ENCODE peak calls at places on chromosomes 3 and 15, in six cellular contexts. One of them, this sample, is unnamed.

GRCh38 chr3:134904333-134904771 is 109.3 kb downstream of the EPHB1 start:
- DNase-seq in Calu3: no peak
- DNase-seq in mammary epithelial cell: no peak
- DNase-seq in pons: no peak
- DNase-seq in central memory CD4-positive, alpha-beta T cell: no peak
- DNase-seq in right cardiac atrium: no peak
- DNase-seq in this sample: no peak

GRCh38 chr3:148723591-148723990 is 25.9 kb downstream of the AGTR1 start:
- DNase-seq in Calu3: no peak
- DNase-seq in mammary epithelial cell: no peak
- DNase-seq in pons: no peak
- DNase-seq in central memory CD4-positive, alpha-beta T cell: no peak
- DNase-seq in right cardiac atrium: no peak
- DNase-seq in this sample: no peak

GRCh38 chr3:139559541-139559940 is 20.0 kb upstream of the RBP1 start:
- DNase-seq in Calu3: peak; percentile 49
- DNase-seq in mammary epithelial cell: peak; percentile 96
- DNase-seq in pons: no peak
- DNase-seq in central memory CD4-positive, alpha-beta T cell: no peak
- DNase-seq in right cardiac atrium: no peak
- DNase-seq in this sample: no peak

GRCh38 chr3:18442743-18443669 is 17.9 kb upstream of the SATB1 start:
- DNase-seq in Calu3: no peak
- DNase-seq in mammary epithelial cell: no peak
- DNase-seq in pons: no peak
- DNase-seq in central memory CD4-positive, alpha-beta T cell: no peak
- DNase-seq in right cardiac atrium: no peak
- DNase-seq in this sample: no peak

GRCh38 chr3:6438031-6438430 is 422.9 kb upstream of the GRM7 start:
- DNase-seq in Calu3: no peak
- DNase-seq in mammary epithelial cell: no peak
- DNase-seq in pons: no peak
- DNase-seq in central memory CD4-positive, alpha-beta T cell: no peak
- DNase-seq in right cardiac atrium: no peak
- DNase-seq in this sample: no peak

GRCh38 chr3:126342211-126342610 is 15.0 kb downstream of the KLF15 start:
- DNase-seq in Calu3: peak; percentile 0
- DNase-seq in mammary epithelial cell: no peak
- DNase-seq in pons: no peak
- DNase-seq in central memory CD4-positive, alpha-beta T cell: no peak
- DNase-seq in right cardiac atrium: no peak
- DNase-seq in this sample: no peak

GRCh38 chr15:67145307-67145610 is 79.9 kb downstream of the SMAD3 start:
- DNase-seq in Calu3: no peak
- DNase-seq in mammary epithelial cell: no peak
- DNase-seq in pons: no peak
- DNase-seq in central memory CD4-positive, alpha-beta T cell: no peak
- DNase-seq in right cardiac atrium: no peak
- DNase-seq in this sample: no peak

GRCh38 chr15:63136742-63137141 is 15.1 kb downstream of the LACTB start:
- DNase-seq in Calu3: no peak
- DNase-seq in mammary epithelial cell: no peak
- DNase-seq in pons: no peak
- DNase-seq in central memory CD4-positive, alpha-beta T cell: no peak
- DNase-seq in right cardiac atrium: no peak
- DNase-seq in this sample: no peak

GRCh38 chr3:16511561-16512434 is 1.7 kb downstream of the RFTN1 start:
- DNase-seq in Calu3: no peak
- DNase-seq in mammary epithelial cell: no peak
- DNase-seq in pons: no peak
- DNase-seq in central memory CD4-positive, alpha-beta T cell: peak; percentile 90
- DNase-seq in right cardiac atrium: peak; percentile 72
- DNase-seq in this sample: peak; percentile 38

GRCh38 chr3:177547953-177548352 is 350.7 kb upstream of the TBL1XR1 start:
- DNase-seq in Calu3: no peak
- DNase-seq in mammary epithelial cell: no peak
- DNase-seq in pons: no peak
- DNase-seq in central memory CD4-positive, alpha-beta T cell: no peak
- DNase-seq in right cardiac atrium: no peak
- DNase-seq in this sample: no peak